ENCODE peak calls at places on chromosomes 3 and 15, in six cellular contexts. X is GM12864, M is fibroblast of mammary gland, R is left ventricle myocardium inferior, E is upper lobe of right lung, A is LHCN-M2. S is an unnamed sample.

GRCh38 chr3:105304487-105304886 is 62.2 kb upstream of the ALCAM start:
- DNase-seq in X (no peak), M (no peak), R (no peak), E (no peak), A (no peak), S (no peak)

GRCh38 chr15:48890375-48890972 is 12.5 kb downstream of the EID1 start:
- DNase-seq in X (no peak), M (no peak), R (no peak), E (no peak), A (no peak), S (no peak)

GRCh38 chr3:156677120-156677479 is 2.7 kb downstream of the TIPARP start:
- DNase-seq in X (no peak), M (no peak), R (no peak), E (no peak), A (no peak), S (no peak)

GRCh38 chr3:172280406-172281051 is 167.7 kb downstream of the GHSR start:
- DNase-seq in X (no peak), M (peak; percentile 69), R (no peak), E (no peak), A (peak; percentile 59), S (no peak)

GRCh38 chr3:146640955-146641867 is 36.1 kb upstream of the PLSCR5 start:
- DNase-seq in X (no peak), M (peak; percentile 61), R (no peak), E (no peak), A (peak; percentile 77), S (no peak)

GRCh38 chr3:68889328-68889727 is 43.0 kb downstream of the TAFA4 start:
- DNase-seq in X (no peak), M (no peak), R (no peak), E (no peak), A (no peak), S (no peak)

GRCh38 chr3:115999598-115999997 is 376.3 kb downstream of the GAP43 start:
- DNase-seq in X (no peak), M (no peak), R (no peak), E (no peak), A (peak; percentile 92), S (no peak)

GRCh38 chr3:169505577-169506155 is 157.8 kb downstream of the MECOM start:
- DNase-seq in X (no peak), M (no peak), R (no peak), E (no peak), A (no peak), S (no peak)

GRCh38 chr3:16338124-16338523 is 73.1 kb downstream of the OXNAD1 start:
- DNase-seq in X (no peak), M (no peak), R (no peak), E (no peak), A (peak; percentile 70), S (no peak)

GRCh38 chr15:39586387-39587171 is 5.7 kb downstream of the THBS1 start:
- DNase-seq in X (no peak), M (peak; percentile 94), R (no peak), E (no peak), A (peak; percentile 82), S (no peak)

GRCh38 chr15:85788796-85789495 is 5.8 kb downstream of the KLHL25 start:
- DNase-seq in X (no peak), M (no peak), R (no peak), E (peak; percentile 82), A (no peak), S (no peak)

GRCh38 chr3:48018841-48019240 is 2.6 kb upstream of the MAP4 start:
- DNase-seq in X (no peak), M (peak; percentile 68), R (no peak), E (no peak), A (peak; percentile 87), S (no peak)

GRCh38 chr15:35979608-35980007 is 433.6 kb upstream of the DPH6 start:
- DNase-seq in X (no peak), M (no peak), R (no peak), E (no peak), A (no peak), S (no peak)

S was measured in mesothelial cell of epicardium.